ENCODE peak calls at places on chromosomes 11 and 22, in four cellular contexts. L is WTC11, D is K562, B is GM12878. N is an unnamed sample.
A peak's percentile ranks its signal among the peaks of the same experiment; 100 is the strongest.

GRCh38 chr22:46001426-46002106 is 24.6 kb upstream of the WNT7B start:
- DNase-seq in L (no peak), D (no peak), B (no peak), N (no peak)

GRCh38 chr11:100080821-100081220 is 606.3 kb upstream of the ARHGAP42 start:
- DNase-seq in L (no peak), B (no peak), D (no peak), N (no peak)

GRCh38 chr11:66335531-66336233 is 552 bp downstream of the RIN1 start:
- DNase-seq in D (no peak), L (no peak), B (no peak), N (no peak)

GRCh38 chr11:101407324-101407723 is 176.5 kb downstream of the TRPC6 start:
- DNase-seq in B (no peak), D (no peak), L (no peak), N (no peak)

GRCh38 chr22:22166941-22167713 is 77.5 kb upstream of the VPREB1 start:
- DNase-seq in D (no peak), B (no peak), L (no peak), N (no peak)

GRCh38 chr11:37496196-37496595 is 898.2 kb upstream of the RAG2 start:
- DNase-seq in B (no peak), L (no peak), D (no peak), N (no peak)

GRCh38 chr22:49998718-49999062 is 13.9 kb downstream of the IL17REL start:
- DNase-seq in L (no peak), B (no peak), D (no peak), N (no peak)

GRCh38 chr11:117654856-117655255 is 142.2 kb downstream of the DSCAML1 start:
- DNase-seq in B (no peak), D (no peak), L (no peak), N (no peak)

GRCh38 chr11:57640068-57640800 is 9.5 kb downstream of the YPEL4 start:
- DNase-seq in L (no peak), B (no peak), D (no peak), N (no peak)

GRCh38 chr11:65169164-65169641 is 830 bp upstream of the SPDYC start:
- DNase-seq in D (peak; percentile 85), B (no peak), L (no peak), N (no peak)

GRCh38 chr11:2898366-2899079 is 12.9 kb upstream of the CDKN1C start:
- DNase-seq in B (no peak), L (no peak), D (peak; percentile 73), N (peak; percentile 17)

GRCh38 chr11:72743321-72744221 is 8.6 kb downstream of the ARAP1 start:
- DNase-seq in D (no peak), L (no peak), B (no peak), N (no peak)

GRCh38 chr22:50314455-50315288 is 7.2 kb upstream of the PLXNB2 start:
- DNase-seq in B (peak; percentile 84), L (no peak), D (peak; percentile 87), N (no peak)

GRCh38 chr11:64340671-64341335 is 799 bp downstream of the CCDC88B start:
- DNase-seq in D (peak; percentile 66), B (no peak), L (peak; percentile 94), N (no peak)

GRCh38 chr11:120149246-120149645 is 11.3 kb upstream of the TRIM29 start:
- DNase-seq in B (no peak), L (no peak), D (no peak), N (no peak)

GRCh38 chr22:29442976-29443375 is 4.6 kb downstream of the RFPL1 start:
- DNase-seq in B (no peak), L (no peak), D (no peak), N (no peak)

GRCh38 chr11:78038697-78039313 is 15.7 kb upstream of the KCTD14 start:
- DNase-seq in L (no peak), B (no peak), D (no peak), N (peak; percentile 90)

GRCh38 chr22:45564349-45565030 is 61.8 kb downstream of the FBLN1 start:
- DNase-seq in L (no peak), B (no peak), D (no peak), N (no peak)

GRCh38 chr11:134581966-134582787 is 170.1 kb upstream of the B3GAT1 start:
- DNase-seq in D (no peak), B (no peak), L (no peak), N (no peak)

GRCh38 chr11:127074151-127074761 is 73.7 kb upstream of the KIRREL3 start:
- DNase-seq in L (peak; percentile 36), D (peak; percentile 39), B (peak; percentile 76), N (peak; percentile 38)

GRCh38 chr11:96397863-96398262 is 8.1 kb downstream of the JRKL start:
- DNase-seq in B (no peak), L (no peak), D (no peak), N (no peak)

GRCh38 chr11:8910662-8911039 is 338 bp upstream of the AKIP1 start:
- DNase-seq in B (no peak), L (no peak), D (no peak), N (no peak)

GRCh38 chr11:35030716-35031213 is 108.2 kb upstream of the CD44 start:
- DNase-seq in L (no peak), D (peak; percentile 91), B (no peak), N (no peak)

GRCh38 chr22:42217752-42218280 is 52.6 kb downstream of the TCF20 start:
- DNase-seq in D (no peak), L (no peak), B (no peak), N (no peak)

GRCh38 chr11:111582163-111582562 is 20.1 kb upstream of the SIK2 start:
- DNase-seq in B (no peak), L (no peak), D (no peak), N (no peak)

GRCh38 chr11:7869467-7869866 is 61.6 kb downstream of the OR10A6 start:
- DNase-seq in L (no peak), D (no peak), B (no peak), N (peak; percentile 20)
- TF ChIP-seq ETV6 in L (no peak), D (no peak), B (no peak), N (no peak)

GRCh38 chr11:118922745-118923627 is 2.7 kb downstream of the BCL9L start:
- DNase-seq in L (no peak), D (no peak), B (no peak), N (no peak)

GRCh38 chr11:118924591-118925585 is 838 bp downstream of the BCL9L start:
- DNase-seq in L (peak; percentile 71), D (peak; percentile 68), B (no peak), N (no peak)

GRCh38 chr11:118921121-118921928 is 4.4 kb downstream of the BCL9L start:
- DNase-seq in D (peak; percentile 35), L (no peak), B (no peak), N (peak; percentile 94)

GRCh38 chr11:118923721-118924587 is 1.8 kb downstream of the BCL9L start:
- DNase-seq in L (no peak), D (peak; percentile 30), B (no peak), N (no peak)

DNA sequence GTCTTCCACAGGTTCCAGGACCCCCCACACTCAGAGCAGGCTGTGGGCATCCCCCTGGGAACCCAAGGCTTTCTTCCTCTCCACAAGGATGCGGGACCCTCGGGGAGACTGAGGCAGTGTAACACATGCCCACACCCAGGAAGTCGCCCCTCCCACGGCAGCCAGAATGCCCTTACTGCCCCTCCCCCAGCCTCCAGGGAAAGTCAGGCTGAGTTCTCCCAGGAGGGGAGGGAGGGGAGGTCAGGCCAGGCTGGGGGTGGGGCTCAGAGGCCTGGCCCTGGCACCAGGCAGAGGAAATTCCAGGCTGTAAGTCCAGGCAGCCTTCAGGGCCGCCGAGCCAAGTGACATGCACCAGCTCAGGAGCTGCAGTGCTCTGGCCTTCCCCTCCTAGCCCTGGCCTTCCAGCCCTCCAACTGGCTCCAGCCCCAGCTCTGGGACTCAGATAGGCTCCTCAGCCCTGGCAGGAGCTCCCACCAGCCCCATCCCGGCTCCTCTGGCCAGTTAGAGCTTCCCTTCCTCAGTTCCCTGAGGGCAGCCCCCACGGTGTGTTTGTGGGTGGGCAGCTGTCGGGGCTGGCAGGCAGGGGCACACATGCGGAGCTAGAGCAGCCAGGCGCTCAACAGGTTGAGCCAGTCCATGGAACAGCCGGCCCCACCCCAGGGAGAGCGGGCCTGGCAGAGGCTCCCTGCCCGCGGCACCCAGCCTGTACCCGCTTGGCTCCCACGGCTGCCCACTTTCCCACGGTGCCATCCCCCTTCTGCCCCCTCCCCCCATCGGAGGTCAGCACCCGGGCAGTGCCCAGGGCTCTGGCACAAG is 3.6 kb downstream of the BCL9L start:
- DNase-seq in D (no peak), B (no peak), L (peak; percentile 76), N (peak; percentile 80)
- TF ChIP-seq ETV6 in D (no peak), B (no peak), L (no peak), N (no peak)

DNA sequence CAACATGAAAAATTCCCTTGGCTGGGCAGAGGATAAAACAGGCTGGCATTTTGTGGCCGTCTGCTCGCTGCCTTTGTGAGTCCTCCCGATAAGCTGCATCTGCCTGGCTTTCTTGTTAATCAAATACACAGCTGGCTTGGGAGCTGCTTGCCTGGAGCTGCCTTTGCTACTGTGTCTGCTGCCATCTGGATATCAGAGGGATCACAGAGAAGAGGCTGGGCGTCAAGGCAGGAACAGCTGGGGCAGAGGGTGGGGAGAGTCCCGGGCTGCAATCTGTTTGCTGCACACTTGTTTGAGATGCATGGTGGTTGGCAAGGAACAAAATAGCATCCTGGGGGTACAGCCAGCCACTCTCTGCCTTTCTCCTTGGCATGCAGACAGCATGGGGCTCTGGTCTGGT is 36.0 kb downstream of the COMMD9 start:
- DNase-seq in B (no peak), D (no peak), L (no peak), N (no peak)
- TF ChIP-seq ETV6 in B (no peak), D (no peak), L (no peak), N (no peak)

DNA sequence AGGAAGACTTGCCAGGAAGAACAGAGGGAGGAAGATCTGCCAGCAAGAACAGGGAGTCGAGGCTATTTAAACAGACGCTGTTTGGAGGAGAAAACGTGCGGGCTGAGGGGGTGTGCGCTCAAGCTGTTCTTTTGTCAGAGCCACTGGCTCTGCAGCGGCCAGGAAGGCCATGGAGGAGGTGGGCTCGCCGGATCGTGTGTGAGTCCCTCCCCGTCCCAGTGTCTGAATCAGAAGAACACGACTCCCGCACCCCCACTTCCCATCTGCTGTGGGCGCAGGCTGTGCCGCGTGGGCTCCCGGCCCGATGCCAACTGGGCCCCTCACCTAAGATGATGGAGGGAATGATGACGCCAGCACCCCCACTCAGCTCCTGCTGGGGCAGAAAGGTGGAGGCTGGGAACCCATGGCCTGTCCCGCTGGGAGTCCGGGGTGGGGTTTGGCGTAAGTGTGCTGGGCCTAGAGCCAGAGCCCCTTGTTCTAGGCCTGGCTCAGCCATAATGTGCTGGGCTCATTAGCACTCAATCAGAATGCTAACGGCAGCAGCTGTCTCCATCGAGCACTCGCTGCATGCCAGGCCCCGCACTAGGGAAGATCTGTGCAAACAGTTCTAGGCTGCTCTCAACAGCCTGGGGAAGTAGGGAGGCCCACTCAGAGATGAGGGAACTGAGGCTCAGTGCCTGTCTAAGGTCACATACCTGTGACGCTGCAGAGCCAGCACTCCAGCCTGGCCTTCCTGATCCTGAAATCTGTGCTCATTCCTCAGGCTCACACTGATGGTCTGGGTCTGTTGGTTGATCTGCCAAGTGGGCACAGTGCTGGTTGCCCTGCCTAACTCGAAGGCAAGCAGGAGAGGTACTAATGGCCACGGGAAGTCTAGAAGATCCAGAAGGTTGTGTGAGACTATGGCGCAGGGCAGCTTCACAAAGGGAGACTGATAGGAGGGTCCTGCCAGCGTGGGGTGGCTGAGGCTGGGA is 11.5 kb downstream of the NPTXR start:
- DNase-seq in B (no peak), L (peak; percentile 12), D (no peak), N (no peak)
- TF ChIP-seq ETV6 in B (no peak), L (no peak), D (no peak), N (no peak)

N was measured in HepG2.